ENCODE peak calls at places on chromosome 17, in six cellular contexts. S is activated naive CD4-positive, alpha-beta T cell treated with anti-CD3 and anti-CD28 coated beads for 36 hours; O is RWPE1; H is HS-5; L is effector memory CD8-positive, alpha-beta T cell; Y is colonic mucosa. J is an unnamed sample.
A peak's percentile ranks its signal among the peaks of the same experiment; 100 is the strongest.

GRCh38 chr17:31339906-31340661 is 18.7 kb upstream of the EVI2A start:
- DNase-seq in S (no peak), O (peak; percentile 35), H (peak; percentile 54), L (no peak), Y (no peak), J (no peak)

GRCh38 chr17:80949451-80950421 is 41.9 kb upstream of the CHMP6 start:
- DNase-seq in S (no peak), O (no peak), H (no peak), L (no peak), Y (no peak), J (no peak)

GRCh38 chr17:42122371-42123303 is at the start of gene HSPB9:
- DNase-seq in S (no peak), O (no peak), H (no peak), L (no peak), Y (peak; percentile 87), J (no peak)

GRCh38 chr17:44323359-44324091 is 1.1 kb downstream of the SLC25A39 start:
- DNase-seq in S (no peak), O (no peak), H (no peak), L (no peak), Y (peak; percentile 32), J (no peak)

GRCh38 chr17:69358688-69359596 is 32.0 kb upstream of the ABCA5 start:
- DNase-seq in S (peak; percentile 31), O (no peak), H (no peak), L (no peak), Y (no peak), J (no peak)

GRCh38 chr17:81208651-81209050 is 14.1 kb downstream of the CEP131 start:
- DNase-seq in S (no peak), O (no peak), H (no peak), L (no peak), Y (no peak), J (no peak)

GRCh38 chr17:76326306-76326705 is 18.2 kb upstream of the QRICH2 start:
- DNase-seq in S (no peak), O (no peak), H (no peak), L (no peak), Y (no peak), J (no peak)

GRCh38 chr17:31491794-31492171 is 100.3 kb downstream of the RAB11FIP4 start:
- DNase-seq in S (no peak), O (no peak), H (no peak), L (no peak), Y (no peak), J (no peak)

GRCh38 chr17:74677558-74678466 is 34.9 kb downstream of the CD300LF start:
- DNase-seq in S (no peak), O (no peak), H (peak; percentile 25), L (no peak), Y (no peak), J (no peak)

GRCh38 chr17:8359769-8360168 is 16.7 kb downstream of the KRABD2 start:
- DNase-seq in S (no peak), O (peak; percentile 70), H (peak; percentile 80), L (no peak), Y (no peak), J (no peak)